ENCODE peak calls at places on chromosomes 11 and 22, in nine cellular contexts. Y, M, T, B, G, L, H, P and S are unnamed samples.

GRCh38 chr11:99015634-99016454 is 4.9 kb upstream of the CNTN5 start:
- DNase-seq in H (peak), L (no peak), G (peak), B (no peak), P (peak), T (no peak), Y (peak), M (peak), S (no peak)

GRCh38 chr11:110065189-110065588 is 28.0 kb upstream of the ZC3H12C start:
- DNase-seq in Y (no peak), B (no peak), L (no peak), T (no peak), G (no peak), P (no peak), H (no peak), M (no peak), S (no peak)

GRCh38 chr11:84958295-84958694 is 668.8 kb downstream of the DLG2 start:
- DNase-seq in P (no peak), G (no peak), L (no peak), H (no peak), M (no peak), Y (no peak), T (no peak), B (no peak), S (no peak)

GRCh38 chr22:43956805-43957463 is 1.7 kb downstream of the SAMM50 start:
- DNase-seq in Y (peak), B (no peak), L (no peak), T (peak), G (no peak), H (no peak), P (no peak), M (no peak), S (no peak)

GRCh38 chr11:116840746-116841296 is 3.4 kb upstream of the APOA1 start:
- DNase-seq in M (no peak), T (no peak), H (no peak), B (peak), Y (peak), G (no peak), L (peak), P (no peak), S (no peak)

GRCh38 chr11:118531597-118532084 is 649 bp downstream of the TMEM25 start:
- DNase-seq in B (no peak), Y (no peak), P (no peak), T (no peak), G (no peak), M (no peak), H (no peak), L (no peak), S (peak)

GRCh38 chr11:76808158-76808557 is 25.0 kb downstream of the TSKU start:
- DNase-seq in H (no peak), P (no peak), T (no peak), Y (no peak), L (no peak), B (peak), M (no peak), G (no peak), S (peak)

GRCh38 chr22:42685941-42686666 is 34.6 kb downstream of the A4GALT start:
- DNase-seq in G (no peak), B (no peak), T (no peak), M (no peak), L (peak), P (no peak), H (no peak), Y (no peak), S (no peak)

GRCh38 chr11:133830931-133831907 is 14.1 kb downstream of the SPATA19 start:
- DNase-seq in Y (no peak), P (no peak), H (no peak), L (no peak), T (no peak), M (no peak), B (no peak), G (no peak), S (peak)

GRCh38 chr11:3203221-3204043 is 15.2 kb downstream of the MRGPRG start:
- DNase-seq in G (no peak), Y (peak), M (no peak), L (no peak), B (peak), T (peak), P (peak), H (peak), S (no peak)

GRCh38 chr11:18310800-18311340 is 11.1 kb downstream of the HPS5 start:
- DNase-seq in P (peak), G (no peak), L (no peak), M (no peak), B (no peak), H (no peak), Y (peak), T (no peak), S (no peak)

GRCh38 chr11:33234397-33235168 is 22.6 kb upstream of the HIPK3 start:
- DNase-seq in T (no peak), Y (peak), B (no peak), G (no peak), L (no peak), P (no peak), H (no peak), M (no peak), S (no peak)

GRCh38 chr11:118813551-118813950 is 22.6 kb upstream of the DDX6 start:
- DNase-seq in G (no peak), H (no peak), M (no peak), P (no peak), Y (no peak), B (no peak), L (no peak), T (no peak), S (no peak)

GRCh38 chr11:116866774-116867455 is 29.5 kb upstream of the APOA1 start:
- DNase-seq in Y (no peak), B (no peak), T (no peak), P (no peak), M (no peak), H (no peak), G (no peak), L (no peak), S (no peak)

GRCh38 chr22:40396882-40397281 is 26.5 kb downstream of the SGSM3 start:
- DNase-seq in L (no peak), B (no peak), H (no peak), M (no peak), P (peak), T (no peak), G (peak), Y (peak), S (no peak)

GRCh38 chr11:107282195-107282594 is 175.4 kb downstream of the CWF19L2 start:
- DNase-seq in B (no peak), H (no peak), L (no peak), M (no peak), P (no peak), G (no peak), T (no peak), Y (no peak), S (no peak)

GRCh38 chr11:7591107-7591894 is 77.5 kb downstream of the PPFIBP2 start:
- DNase-seq in M (no peak), H (no peak), T (no peak), L (no peak), B (no peak), G (no peak), Y (no peak), P (no peak), S (peak)
- H3K27ac ChIP-seq in M (peak), H (no peak), T (no peak), L (no peak), B (no peak), G (no peak), Y (no peak), P (no peak), S (no peak)

DNA sequence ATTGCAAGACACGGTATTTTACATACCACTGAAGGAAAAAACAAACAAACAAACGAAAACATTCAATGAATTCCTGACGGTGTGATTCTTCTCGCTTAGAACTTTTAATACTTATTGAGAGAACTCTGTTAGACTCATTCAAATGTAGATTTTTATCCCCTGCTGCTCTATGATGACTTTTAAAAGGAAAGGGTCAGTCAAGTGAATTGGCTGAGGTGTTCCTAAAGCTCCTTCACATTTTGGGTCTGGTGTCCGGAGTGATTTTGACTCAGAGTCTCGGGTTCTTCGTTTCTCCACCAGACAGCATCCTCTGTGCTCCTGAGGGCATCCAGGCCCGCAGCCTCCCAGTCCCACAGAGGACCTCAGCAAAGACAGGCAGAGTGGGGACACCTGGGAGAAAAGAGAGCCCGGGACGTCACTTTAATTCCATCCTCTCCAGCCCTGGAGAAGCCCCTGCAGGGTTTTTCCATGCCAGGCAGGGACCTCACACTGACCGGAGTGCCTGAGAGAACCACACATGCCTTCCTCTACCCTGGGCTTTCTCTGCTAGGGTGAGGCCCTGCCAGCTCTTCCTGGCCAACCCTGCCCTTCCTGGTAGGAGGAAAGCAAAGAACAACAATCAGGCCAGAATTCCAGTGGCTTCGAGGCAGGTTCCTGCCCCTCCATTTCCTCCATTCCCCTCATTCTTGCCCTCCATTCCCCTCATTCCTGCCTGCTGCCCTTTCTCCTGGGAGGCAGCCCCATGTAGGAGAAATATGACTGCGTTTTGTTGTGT is 1.4 kb upstream of the CSF2RB start:
- DNase-seq in P (peak), H (no peak), G (no peak), B (no peak), Y (peak), L (no peak), M (no peak), T (no peak), S (no peak)
- H3K27ac ChIP-seq in P (no peak), H (no peak), G (no peak), B (no peak), Y (no peak), L (no peak), M (no peak), T (peak), S (peak)

DNA sequence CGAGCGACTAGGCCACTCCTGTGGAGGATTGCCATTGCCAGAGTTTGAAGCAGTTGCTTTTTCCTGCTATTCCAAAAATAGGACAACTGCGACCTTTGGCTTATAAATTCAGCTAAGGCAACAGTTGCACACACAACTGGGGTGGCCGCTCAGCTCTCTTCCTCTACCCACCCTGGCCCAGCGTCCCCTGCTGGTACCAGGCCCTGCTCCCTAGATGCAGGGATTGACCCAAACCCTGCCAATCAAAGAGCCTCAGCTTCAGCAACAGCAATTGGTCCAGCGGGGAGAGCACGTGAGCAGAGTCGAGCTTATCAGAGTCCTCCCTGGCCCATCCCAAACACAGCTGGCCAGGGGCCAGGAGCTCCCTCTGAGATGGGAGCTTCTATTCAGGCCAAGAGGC is 22.0 kb upstream of the CABP2 start:
- DNase-seq in P (no peak), G (no peak), Y (peak), B (no peak), M (no peak), T (no peak), H (no peak), L (no peak), S (no peak)
- H3K27ac ChIP-seq in P (no peak), G (no peak), Y (peak), B (no peak), M (no peak), T (peak), H (no peak), L (no peak), S (no peak)

GRCh38 chr11:37500425-37500824 is 902.4 kb upstream of the RAG2 start:
- DNase-seq in G (no peak), H (no peak), T (no peak), M (no peak), B (no peak), Y (no peak), P (peak), L (no peak), S (no peak)

GRCh38 chr11:37496196-37496595 is 898.2 kb upstream of the RAG2 start:
- DNase-seq in H (no peak), L (no peak), P (no peak), M (no peak), G (no peak), T (no peak), Y (no peak), B (no peak), S (no peak)
- H3K27ac ChIP-seq in H (no peak), L (no peak), P (no peak), M (no peak), G (no peak), T (no peak), Y (no peak), B (no peak), S (no peak)

GRCh38 chr11:46694095-46694494 is 6.3 kb downstream of the ARHGAP1 start:
- DNase-seq in T (no peak), L (no peak), H (no peak), Y (no peak), B (no peak), G (no peak), P (no peak), M (no peak), S (no peak)
- H3K27ac ChIP-seq in T (peak), L (no peak), H (no peak), Y (no peak), B (no peak), G (peak), P (peak), M (no peak), S (peak)